ENCODE peak calls at places on chromosome 11, in ten cellular contexts. R is upper lobe of right lung; W is EH; Q is activated CD4-positive, alpha-beta T cell treated with anti-CD3 and anti-CD28 coated beads, Interleukin-2, amount 10 ng/mL, durations not matched to agents 7 days and 5 days; P is stimulated activated CD8-positive, alpha-beta memory T cell treated with anti-CD3 and anti-CD28 coated beads, Interleukin-7, amount 100 ng/mL, for 1 hour; X is neuronal stem cell; V is NCI-H187 treated with DMSO at 0.1 percent for 48 hours; F is hippocampal formation; B is NCI-H2029 treated with DMSO at 0.1 percent for 48 hours; U is activated T-cell treated with anti-CD3 and anti-CD28 coated beads, Interleukin-2, amount 50 U/mL, for 1 hour. N is an unnamed sample.

GRCh38 chr11:74685905-74686304 is 45.3 kb downstream of the CHRDL2 start:
- DNase-seq in P (no peak), Q (no peak), W (no peak), B (no peak), R (peak), F (peak), U (no peak), V (no peak), X (no peak), N (no peak)

GRCh38 chr11:111429066-111429506 is 50.0 kb upstream of the POU2AF1 start:
- DNase-seq in Q (peak), V (no peak), B (no peak), X (peak), R (no peak), W (peak), U (peak), F (no peak), P (no peak), N (peak)

GRCh38 chr11:69711824-69712801 is 8.3 kb upstream of the FGF19 start:
- DNase-seq in B (no peak), X (no peak), Q (peak), V (no peak), U (no peak), F (no peak), R (no peak), P (no peak), W (no peak), N (no peak)

GRCh38 chr11:65822760-65823528 is 10.8 kb upstream of the SNX32 start:
- DNase-seq in X (no peak), F (no peak), V (no peak), B (no peak), W (no peak), R (no peak), U (no peak), Q (no peak), P (no peak), N (no peak)

GRCh38 chr11:64186205-64187165 is 514 bp downstream of the STIP1 start:
- DNase-seq in W (peak), U (peak), B (no peak), R (no peak), P (no peak), Q (peak), X (no peak), F (no peak), V (no peak), N (peak)

GRCh38 chr11:69013009-69013951 is at the start of gene MRGPRF:
- DNase-seq in W (peak), Q (no peak), R (peak), X (no peak), F (no peak), B (no peak), P (no peak), V (no peak), U (no peak), N (peak)

GRCh38 chr11:66569076-66569475 is 670 bp upstream of the CTSF start:
- DNase-seq in U (no peak), V (no peak), Q (no peak), R (no peak), B (no peak), F (no peak), W (no peak), P (no peak), X (no peak), N (no peak)

GRCh38 chr11:12418019-12418611 is 40.7 kb downstream of the PARVA start:
- DNase-seq in P (no peak), W (peak), U (no peak), X (no peak), Q (no peak), B (no peak), V (no peak), R (no peak), F (no peak), N (peak)

GRCh38 chr11:116736763-116737162 is 36.0 kb downstream of the BUD13 start:
- DNase-seq in U (no peak), W (peak), V (no peak), Q (no peak), R (no peak), B (no peak), P (no peak), X (no peak), F (no peak), N (peak)

GRCh38 chr11:24900524-24900923 is 403.7 kb downstream of the LUZP2 start:
- DNase-seq in Q (no peak), W (no peak), R (no peak), U (no peak), P (no peak), V (no peak), F (no peak), X (no peak), B (no peak), N (no peak)

GRCh38 chr11:23123766-23124165 is 263.5 kb upstream of the CCDC179 start:
- DNase-seq in Q (no peak), V (no peak), P (no peak), B (no peak), X (no peak), W (peak), R (no peak), F (no peak), U (no peak), N (peak)

GRCh38 chr11:76592025-76592914 is 78.3 kb downstream of the LRRC32 start:
- DNase-seq in X (no peak), R (no peak), W (no peak), V (no peak), F (no peak), P (no peak), Q (peak), U (no peak), B (no peak), N (no peak)

GRCh38 chr11:120424970-120425332 is 86.6 kb upstream of the GRIK4 start:
- DNase-seq in V (no peak), W (no peak), X (no peak), B (no peak), F (no peak), U (no peak), P (no peak), Q (no peak), R (no peak), N (no peak)

GRCh38 chr11:130706572-130706971 is 209.7 kb downstream of the SNX19 start:
- DNase-seq in R (no peak), W (peak), F (no peak), U (no peak), X (no peak), V (no peak), B (no peak), Q (no peak), P (no peak), N (peak)

GRCh38 chr11:43632171-43632570 is 48.4 kb upstream of the HSD17B12 start:
- DNase-seq in P (no peak), X (no peak), W (peak), B (no peak), R (no peak), U (no peak), F (no peak), V (no peak), Q (no peak), N (peak)

GRCh38 chr11:68411501-68411991 is 49.0 kb upstream of the PPP6R3 start:
- DNase-seq in B (peak), W (no peak), X (no peak), R (peak), P (no peak), U (no peak), Q (no peak), F (no peak), V (no peak), N (no peak)

GRCh38 chr11:2779499-2779980 is 79.7 kb upstream of the KCNQ1OT1 start:
- DNase-seq in W (no peak), V (no peak), P (no peak), X (no peak), F (no peak), R (no peak), B (no peak), Q (no peak), U (no peak), N (no peak)

GRCh38 chr11:12502041-12502440 is 124.7 kb downstream of the PARVA start:
- DNase-seq in F (no peak), W (peak), X (no peak), P (no peak), Q (no peak), R (no peak), V (no peak), U (no peak), B (no peak), N (peak)

GRCh38 chr11:95143106-95143681 is 53.5 kb downstream of the ENDOD1 start:
- DNase-seq in U (no peak), B (no peak), W (peak), R (no peak), V (no peak), P (no peak), Q (no peak), F (no peak), X (no peak), N (no peak)

GRCh38 chr11:3340025-3340424 is 38.9 kb downstream of the ZNF195 start:
- DNase-seq in F (no peak), B (no peak), X (no peak), R (no peak), U (no peak), V (no peak), Q (no peak), W (peak), P (no peak), N (peak)

GRCh38 chr11:83566948-83567347 is 280.8 kb upstream of the CCDC90B start:
- DNase-seq in Q (no peak), W (peak), X (no peak), R (no peak), P (no peak), F (no peak), B (no peak), U (no peak), V (no peak), N (peak)

GRCh38 chr11:16788141-16789060 is 50.0 kb downstream of the C11orf58 start:
- DNase-seq in R (peak), B (peak), Q (peak), P (peak), W (peak), X (peak), F (peak), V (no peak), U (peak), N (peak)

GRCh38 chr11:59263225-59263894 is 50.6 kb upstream of the MPEG1 start:
- DNase-seq in X (peak), U (peak), B (peak), P (no peak), F (no peak), Q (peak), R (no peak), W (no peak), V (no peak), N (no peak)

GRCh38 chr11:86244063-86244521 is 461 bp upstream of the EED start:
- DNase-seq in X (no peak), U (no peak), F (peak), V (peak), W (peak), R (peak), P (peak), Q (peak), B (no peak), N (peak)

GRCh38 chr11:21861314-21861713 is 331.6 kb upstream of the ANO5 start:
- DNase-seq in Q (no peak), P (no peak), U (no peak), V (no peak), W (no peak), B (no peak), F (no peak), X (peak), R (no peak), N (no peak)

GRCh38 chr11:12817681-12818332 is 143.6 kb downstream of the TEAD1 start:
- DNase-seq in W (no peak), B (no peak), U (no peak), R (no peak), V (no peak), P (no peak), X (no peak), F (no peak), Q (no peak), N (no peak)

GRCh38 chr11:116333193-116333592 is 439.6 kb downstream of the BUD13 start:
- DNase-seq in W (no peak), U (no peak), X (no peak), B (no peak), V (no peak), P (no peak), R (no peak), Q (no peak), F (no peak), N (no peak)

GRCh38 chr11:71238285-71238875 is 14.0 kb downstream of the SHANK2 start:
- DNase-seq in W (no peak), Q (no peak), P (no peak), U (no peak), V (no peak), R (peak), B (no peak), X (no peak), F (no peak), N (no peak)

GRCh38 chr11:57390535-57390934 is at the start of gene PRG2:
- DNase-seq in B (no peak), V (no peak), P (no peak), W (no peak), F (no peak), R (no peak), X (no peak), U (no peak), Q (no peak), N (no peak)

GRCh38 chr11:116800610-116801009 is 8.9 kb upstream of the APOA5 start:
- DNase-seq in P (no peak), F (no peak), V (no peak), W (no peak), B (no peak), Q (no peak), X (no peak), R (no peak), U (no peak), N (no peak)

GRCh38 chr11:86940122-86940777 is 14.9 kb downstream of the FZD4 start:
- DNase-seq in V (no peak), W (peak), R (no peak), Q (no peak), F (no peak), U (no peak), P (no peak), X (no peak), B (no peak), N (no peak)

GRCh38 chr11:44548032-44548695 is 17.3 kb upstream of the CD82 start:
- DNase-seq in F (no peak), W (no peak), X (no peak), R (no peak), V (no peak), B (no peak), U (no peak), P (no peak), Q (no peak), N (no peak)

GRCh38 chr11:134068829-134069425 is at the start of gene JAM3:
- DNase-seq in Q (peak), W (peak), U (peak), X (peak), P (peak), R (peak), F (peak), V (peak), B (peak), N (peak)

GRCh38 chr11:97890466-97890865 is 1130.3 kb upstream of the CNTN5 start:
- DNase-seq in P (no peak), F (peak), W (no peak), X (no peak), U (no peak), R (no peak), B (no peak), Q (no peak), V (no peak), N (no peak)

GRCh38 chr11:104870910-104871309 is 27.4 kb downstream of the CASP12 start:
- DNase-seq in X (no peak), R (no peak), W (peak), P (no peak), F (no peak), Q (no peak), V (no peak), U (no peak), B (no peak), N (no peak)

GRCh38 chr11:34345991-34346480 is 11.8 kb downstream of the ABTB2 start:
- DNase-seq in X (no peak), P (no peak), B (no peak), R (no peak), V (no peak), Q (no peak), U (no peak), F (no peak), W (peak), N (peak)

GRCh38 chr11:19929655-19930054 is 217.0 kb downstream of the NAV2 start:
- DNase-seq in B (no peak), U (no peak), R (no peak), F (no peak), V (no peak), X (no peak), W (peak), P (no peak), Q (no peak), N (peak)

GRCh38 chr11:17741487-17741886 is 6.9 kb downstream of the KCNC1 start:
- DNase-seq in P (no peak), X (no peak), B (no peak), W (no peak), V (no peak), U (no peak), R (peak), Q (no peak), F (no peak), N (no peak)